ENCODE peak calls at places on chromosomes 6 and 20, in four cellular contexts. O is IMR-90; M is CD8-positive, alpha-beta memory T cell; L is upper lobe of right lung. S is an unnamed sample.

GRCh38 chr20:15584507-15584906 is 988.7 kb downstream of the KIF16B start:
- DNase-seq in O (no peak), M (no peak), L (no peak), S (no peak)

GRCh38 chr6:83708970-83709747 is at the start of gene SNAP91:
- DNase-seq in O (no peak), M (no peak), L (peak; percentile 65), S (no peak)

GRCh38 chr20:52291109-52291508 is 99.5 kb upstream of the ZFP64 start:
- DNase-seq in O (no peak), M (no peak), L (no peak), S (no peak)

GRCh38 chr6:77264970-77265369 is 198.3 kb downstream of the HTR1B start:
- DNase-seq in O (no peak), M (no peak), L (no peak), S (no peak)

GRCh38 chr6:132813173-132813856 is 1.1 kb upstream of the RPS12 start:
- DNase-seq in O (no peak), M (peak; percentile 59), L (peak; percentile 81), S (peak; percentile 15)

GRCh38 chr20:35511814-35512420 is 17.5 kb downstream of the C20orf173 start:
- DNase-seq in O (peak; percentile 47), M (no peak), L (no peak), S (no peak)

GRCh38 chr20:57265649-57266250 is 691 bp downstream of the BMP7 start:
- DNase-seq in O (no peak), M (no peak), L (no peak), S (no peak)

GRCh38 chr6:117956386-117956785 is 49.3 kb downstream of the SLC35F1 start:
- DNase-seq in O (no peak), M (no peak), L (no peak), S (no peak)

GRCh38 chr20:7379621-7380220 is 560.5 kb downstream of the HAO1 start:
- DNase-seq in O (no peak), M (no peak), L (no peak), S (no peak)

GRCh38 chr6:167704396-167704801 is 122.3 kb upstream of the AFDN start:
- DNase-seq in O (no peak), M (no peak), L (peak; percentile 59), S (no peak)

GRCh38 chr6:167703347-167703746 is 123.4 kb upstream of the AFDN start:
- DNase-seq in O (no peak), M (no peak), L (peak; percentile 37), S (no peak)

GRCh38 chr6:167703781-167704180 is 122.9 kb upstream of the AFDN start:
- DNase-seq in O (no peak), M (no peak), L (peak; percentile 40), S (no peak)

GRCh38 chr6:167706313-167707109 is 120.2 kb upstream of the AFDN start:
- DNase-seq in O (no peak), M (peak; percentile 48), L (peak; percentile 47), S (peak; percentile 49)

DNA sequence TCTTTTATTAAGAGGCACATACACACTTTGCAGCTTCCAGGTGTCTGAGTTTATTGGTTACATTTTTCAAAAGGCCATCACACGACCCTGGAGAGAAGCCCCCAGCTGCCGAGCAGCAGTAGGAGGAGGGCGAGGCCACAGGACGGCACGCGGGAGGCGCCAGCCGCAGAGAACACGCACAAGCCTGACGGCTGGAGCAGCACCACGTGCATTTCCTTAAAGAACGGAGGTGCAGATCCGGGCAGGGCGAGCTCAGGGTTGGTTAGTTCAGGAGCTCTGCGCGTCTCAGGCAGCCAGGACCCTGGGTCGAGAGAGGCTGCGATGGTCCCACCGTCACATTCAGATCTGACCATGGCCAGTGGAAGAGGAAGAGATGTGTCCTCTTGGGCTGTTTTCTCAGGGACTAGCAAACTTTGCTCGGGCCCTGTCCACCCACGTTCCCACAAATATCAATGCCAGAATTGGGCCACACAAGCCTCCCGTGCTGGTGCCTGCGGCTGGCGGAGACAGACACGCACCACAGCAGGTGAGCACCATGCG is 121.4 kb upstream of the AFDN start:
- DNase-seq in O (no peak), M (no peak), L (peak; percentile 53), S (no peak)
- H3K9me3 ChIP-seq in O (peaks cover 43% of the 10 kb centered on the region), M (no peaks in the 10 kb centered on the region), L (no peaks in the 10 kb centered on the region), S (peaks cover 2% of the 10 kb centered on the region)

GRCh38 chr6:2716926-2717700 is 33.6 kb downstream of the MYLK4 start:
- DNase-seq in O (no peak), M (no peak), L (no peak), S (no peak)

GRCh38 chr6:2715737-2716136 is 35.0 kb downstream of the MYLK4 start:
- DNase-seq in O (no peak), M (no peak), L (no peak), S (no peak)

GRCh38 chr6:2712102-2712501 is 38.6 kb downstream of the MYLK4 start:
- DNase-seq in O (no peak), M (no peak), L (no peak), S (no peak)

GRCh38 chr6:2713473-2714358 is 37.0 kb downstream of the MYLK4 start:
- DNase-seq in O (no peak), M (no peak), L (no peak), S (no peak)

DNA sequence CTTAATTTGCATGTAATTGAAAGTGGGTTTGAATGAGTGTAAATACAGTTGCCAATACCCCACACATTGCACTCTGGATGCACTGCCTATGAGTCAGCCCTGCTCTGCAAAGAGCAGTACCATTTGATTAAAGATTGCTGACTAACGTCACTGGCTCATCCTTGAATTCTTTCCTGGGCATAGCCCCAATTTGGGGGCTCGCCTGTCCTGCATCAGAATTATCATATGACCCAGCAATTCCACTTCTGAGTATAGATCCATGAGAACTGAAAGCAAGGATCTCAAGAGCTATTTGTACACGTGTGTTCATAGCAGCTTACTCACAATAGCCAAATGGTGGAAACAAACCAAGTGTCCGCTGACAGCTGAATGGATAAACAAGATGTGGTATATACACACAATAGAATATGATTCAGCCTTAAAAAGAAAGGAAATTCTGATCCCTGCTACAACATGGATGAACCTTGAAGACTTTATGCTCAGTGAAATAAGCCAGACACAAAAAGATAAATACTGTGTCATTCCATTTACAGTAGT is 36.3 kb downstream of the MYLK4 start:
- DNase-seq in O (peak; percentile 97), M (no peak), L (no peak), S (no peak)
- H3K9me3 ChIP-seq in O (peaks cover 2% of the 10 kb centered on the region), M (no peaks in the 10 kb centered on the region), L (no peaks in the 10 kb centered on the region), S (no peaks in the 10 kb centered on the region)

GRCh38 chr6:170082067-170082466 is 208.8 kb downstream of the DLL1 start:
- DNase-seq in O (no peak), M (no peak), L (no peak), S (peak; percentile 5)

GRCh38 chr6:170082531-170083187 is 208.2 kb downstream of the DLL1 start:
- DNase-seq in O (no peak), M (no peak), L (no peak), S (no peak)

GRCh38 chr6:170083236-170084051 is 207.4 kb downstream of the DLL1 start:
- DNase-seq in O (no peak), M (no peak), L (no peak), S (no peak)

GRCh38 chr6:170085475-170086401 is 205.1 kb downstream of the DLL1 start:
- DNase-seq in O (no peak), M (no peak), L (peak; percentile 49), S (no peak)

DNA sequence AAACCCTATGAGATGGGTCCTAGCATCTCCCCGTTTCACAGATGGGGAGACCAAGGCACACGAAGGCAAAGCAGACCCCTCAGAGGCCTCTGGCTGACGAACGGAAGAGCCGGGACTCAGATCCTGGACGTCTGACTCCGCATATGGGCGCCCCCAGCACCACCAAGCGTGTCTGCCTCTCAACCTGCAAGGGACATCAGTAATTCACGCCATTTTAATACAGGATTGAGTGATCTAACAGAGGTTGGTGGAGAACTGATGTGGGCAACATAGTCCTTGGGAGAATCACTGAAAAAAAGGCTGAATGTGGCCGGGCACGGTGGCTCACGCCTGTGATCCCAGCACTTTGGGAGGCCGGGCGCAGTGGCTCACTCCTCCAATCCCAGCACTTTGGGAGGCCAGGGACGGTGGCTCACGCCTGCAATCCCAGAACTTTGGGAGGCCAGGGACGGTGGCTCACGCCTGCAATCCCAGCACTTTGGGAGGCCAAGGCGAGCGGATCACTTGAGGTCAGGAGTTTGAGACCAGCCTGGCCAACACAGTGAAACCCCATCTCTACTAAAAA is 206.6 kb downstream of the DLL1 start:
- DNase-seq in O (no peak), M (no peak), L (no peak), S (no peak)
- H3K9me3 ChIP-seq in O (peaks cover 51% of the 10 kb centered on the region), M (no peaks in the 10 kb centered on the region), L (no peaks in the 10 kb centered on the region), S (no peaks in the 10 kb centered on the region)

GRCh38 chr20:59620860-59621485 is 16.6 kb downstream of the PHACTR3 start:
- DNase-seq in O (no peak), M (no peak), L (no peak), S (no peak)

GRCh38 chr20:59623583-59623982 is 19.2 kb downstream of the PHACTR3 start:
- DNase-seq in O (no peak), M (no peak), L (no peak), S (no peak)

GRCh38 chr20:59623133-59623532 is 18.8 kb downstream of the PHACTR3 start:
- DNase-seq in O (no peak), M (no peak), L (no peak), S (no peak)

GRCh38 chr20:59624401-59624800 is 20.1 kb downstream of the PHACTR3 start:
- DNase-seq in O (no peak), M (no peak), L (no peak), S (no peak)

GRCh38 chr20:59622496-59622895 is 18.2 kb downstream of the PHACTR3 start:
- DNase-seq in O (no peak), M (no peak), L (no peak), S (no peak)
- H3K9me3 ChIP-seq in O (peaks cover 34% of the 10 kb centered on the region), M (no peaks in the 10 kb centered on the region), L (no peaks in the 10 kb centered on the region), S (no peaks in the 10 kb centered on the region)

DNA sequence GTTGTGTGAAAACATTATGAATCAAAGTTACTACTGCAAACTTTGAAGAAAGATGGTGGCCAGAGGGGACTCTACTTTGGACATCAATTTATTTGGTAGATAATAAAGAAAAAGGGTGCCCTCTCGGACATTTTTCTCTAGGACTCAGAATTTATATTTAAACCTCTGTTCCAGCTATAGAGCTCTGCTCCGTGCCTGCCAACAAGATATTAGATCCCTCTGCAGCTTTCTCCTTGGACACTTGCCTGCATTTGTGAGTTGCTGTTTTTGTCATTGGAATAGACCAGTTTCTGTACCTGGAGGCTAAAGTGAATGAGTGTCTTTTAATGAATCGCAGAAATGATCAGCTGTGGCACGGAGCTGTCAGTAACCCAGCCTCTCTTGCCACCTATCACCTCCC is 253.5 kb downstream of the NRN1 start:
- DNase-seq in O (no peak), M (no peak), L (no peak), S (no peak)
- H3K9me3 ChIP-seq in O (peaks cover 3% of the 10 kb centered on the region), M (no peaks in the 10 kb centered on the region), L (peaks cover 13% of the 10 kb centered on the region), S (peaks cover 5% of the 10 kb centered on the region)

S was measured in T-helper 17 cell.